ENCODE peak calls at places on chromosomes 11 and 22, in nine cellular contexts. G is cardiac muscle cell; E is heart right ventricle; Y is Peyer's patch; R is heart left ventricle; A is CD8-positive, alpha-beta T cell; Q is left lung; I is kidney epithelial cell; S is psoas muscle. W is an unnamed sample.

GRCh38 chr22:41929158-41929896 is 2.7 kb upstream of the TNFRSF13C start:
- DNase-seq in Y (peak), E (no peak), R (no peak), Q (no peak), A (no peak), G (no peak), S (no peak), I (no peak), W (no peak)

GRCh38 chr11:299951-300735 is 817 bp upstream of the IFITM5 start:
- DNase-seq in Q (no peak), G (peak), I (no peak), E (peak), A (peak), R (peak), Y (no peak), S (peak), W (no peak)

GRCh38 chr11:85941380-85941973 is 86.3 kb downstream of the CCDC83 start:
- DNase-seq in I (peak), Y (peak), A (no peak), S (peak), R (no peak), E (peak), Q (no peak), G (peak), W (no peak)

GRCh38 chr22:39209756-39210155 is 35.0 kb downstream of the PDGFB start:
- DNase-seq in E (no peak), Q (peak), Y (peak), A (no peak), S (no peak), G (no peak), R (no peak), I (no peak), W (no peak)

GRCh38 chr22:28759861-28760560 is 12.5 kb upstream of the CCDC117 start:
- DNase-seq in A (no peak), I (no peak), E (no peak), Y (no peak), G (no peak), S (no peak), R (no peak), Q (no peak), W (no peak)

GRCh38 chr11:57566035-57566504 is 1.4 kb downstream of the UBE2L6 start:
- DNase-seq in S (no peak), Q (no peak), A (no peak), I (no peak), E (no peak), Y (peak), G (peak), R (no peak), W (no peak)

GRCh38 chr11:59759900-59760299 is 4.7 kb downstream of the STX3 start:
- DNase-seq in A (no peak), E (no peak), G (no peak), Y (no peak), Q (no peak), S (no peak), R (no peak), I (no peak), W (no peak)

GRCh38 chr11:87384078-87384729 is 346.5 kb downstream of the TMEM135 start:
- DNase-seq in Q (no peak), E (no peak), I (no peak), Y (no peak), A (no peak), S (no peak), G (no peak), R (no peak), W (no peak)

GRCh38 chr11:74011360-74012071 is 2.6 kb upstream of the UCP3 start:
- DNase-seq in R (no peak), Q (no peak), S (no peak), G (no peak), I (no peak), Y (peak), E (no peak), A (no peak), W (no peak)

GRCh38 chr11:15836801-15837200 is 519.5 kb downstream of the SOX6 start:
- DNase-seq in R (no peak), A (no peak), Q (no peak), E (no peak), S (no peak), Y (no peak), G (no peak), I (no peak), W (no peak)

GRCh38 chr11:123754101-123754568 is at the start of gene OR6X1:
- DNase-seq in I (no peak), Q (no peak), Y (no peak), G (no peak), E (no peak), A (no peak), S (no peak), R (no peak), W (no peak)

DNA sequence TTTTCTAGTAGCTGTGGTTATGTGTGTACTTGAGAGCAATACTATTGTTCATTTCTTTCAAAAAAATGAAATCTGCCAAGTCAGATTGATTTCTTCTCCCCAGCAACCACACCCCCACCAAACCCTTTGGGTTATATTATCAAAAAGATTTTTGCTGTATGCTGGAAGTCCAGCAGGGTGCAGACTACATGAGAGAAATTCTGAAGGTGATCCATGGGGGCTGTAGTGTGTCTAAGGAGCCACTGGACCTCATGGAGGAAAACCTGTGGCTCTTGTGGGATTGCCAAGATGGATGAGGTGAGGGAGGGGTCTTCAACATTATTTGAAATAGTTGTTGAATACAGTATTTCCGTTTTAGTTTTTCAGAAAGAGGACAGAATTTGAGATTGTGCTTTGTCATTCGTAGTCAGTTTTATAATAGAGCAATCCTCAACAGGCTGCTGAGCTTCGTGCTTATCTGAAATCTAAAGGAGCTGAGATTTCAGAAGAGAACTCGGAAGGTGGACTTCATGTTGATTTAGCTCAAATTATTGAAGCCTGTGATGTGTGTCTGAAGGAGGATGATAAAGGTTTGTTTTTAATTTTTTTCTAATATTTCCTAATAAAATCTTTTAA is 3.1 kb downstream of the EIF3M start:
- DNase-seq in E (no peak), S (no peak), I (no peak), Q (no peak), G (peak), R (no peak), Y (no peak), A (no peak), W (no peak)
- TF ChIP-seq CTCF in E (no peak), S (no peak), I (peak), Q (no peak), G (peak), R (no peak), Y (no peak), A (no peak), W (no peak)

GRCh38 chr11:60910711-60911366 is 3.1 kb upstream of the TMEM109 start:
- DNase-seq in Y (peak), S (no peak), G (no peak), Q (no peak), E (no peak), I (no peak), R (no peak), A (no peak), W (no peak)

GRCh38 chr11:60914620-60915249 is 777 bp downstream of the TMEM109 start:
- DNase-seq in G (peak), Q (no peak), Y (peak), R (no peak), A (peak), I (no peak), E (peak), S (peak), W (no peak)

GRCh38 chr11:60913793-60914619 is at the start of gene TMEM109:
- DNase-seq in Y (peak), G (peak), I (peak), A (peak), E (peak), Q (peak), S (peak), R (peak), W (peak)

GRCh38 chr11:60912223-60912850 is 1.6 kb upstream of the TMEM109 start:
- DNase-seq in E (no peak), S (no peak), Y (no peak), I (no peak), G (no peak), A (peak), Q (no peak), R (no peak), W (no peak)

DNA sequence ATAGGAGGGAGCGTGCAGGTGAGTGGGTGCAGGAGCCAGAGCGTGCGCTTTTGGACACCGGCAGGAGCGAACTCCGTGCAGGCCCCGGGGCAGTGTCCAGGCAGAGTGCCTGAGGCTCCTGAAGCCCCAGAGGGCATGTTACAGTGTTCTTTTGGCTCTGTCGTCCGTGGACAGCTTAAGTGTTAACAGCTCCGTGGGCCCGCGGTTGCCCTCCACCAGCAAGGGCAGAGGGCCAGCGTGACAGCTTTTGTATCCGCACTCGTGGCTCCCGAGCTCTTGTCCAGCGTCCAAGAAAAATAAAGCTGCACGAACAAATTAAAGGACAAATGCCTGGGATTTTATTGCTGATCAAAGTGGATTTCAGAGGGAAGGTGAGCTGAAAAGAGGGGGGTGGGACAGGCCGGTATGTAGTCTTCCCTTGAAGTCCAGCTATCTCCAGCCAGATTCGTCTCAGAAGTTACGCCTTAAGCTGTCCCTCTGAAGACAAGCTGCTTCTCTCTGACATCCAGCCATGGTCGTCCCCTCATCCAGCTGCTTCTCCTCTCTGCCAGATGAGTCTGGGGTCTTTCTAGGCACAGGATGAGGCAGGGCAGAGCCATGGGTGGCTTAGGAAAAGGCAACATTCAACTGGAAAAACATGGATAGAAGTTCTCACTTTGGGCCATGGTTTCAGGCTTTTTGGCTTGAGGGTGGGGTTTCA is 957 bp upstream of the TMEM109 start:
- DNase-seq in R (no peak), A (no peak), I (no peak), E (no peak), Q (no peak), S (no peak), Y (peak), G (no peak), W (no peak)
- H3K4me3 ChIP-seq in R (peak), A (peak), I (no peak), E (peak), Q (peak), S (peak), Y (peak), G (no peak), W (no peak)

GRCh38 chr22:19430890-19431541 is 517 bp downstream of the HIRA start:
- DNase-seq in S (peak), A (peak), I (no peak), Q (peak), G (peak), Y (peak), E (peak), R (peak), W (no peak)

GRCh38 chr22:19434829-19435580 is 2.7 kb downstream of the MRPL40 start:
- DNase-seq in S (no peak), A (no peak), E (no peak), R (no peak), Y (no peak), Q (no peak), G (no peak), I (no peak), W (no peak)

GRCh38 chr22:19431641-19432091 is at the start of gene HIRA:
- DNase-seq in I (no peak), G (peak), Q (peak), E (peak), R (peak), Y (peak), S (peak), A (peak), W (no peak)

GRCh38 chr22:19429950-19430889 is 1.3 kb downstream of the HIRA start:
- DNase-seq in A (peak), E (peak), I (no peak), R (peak), G (peak), Y (no peak), S (peak), Q (peak), W (no peak)

DNA sequence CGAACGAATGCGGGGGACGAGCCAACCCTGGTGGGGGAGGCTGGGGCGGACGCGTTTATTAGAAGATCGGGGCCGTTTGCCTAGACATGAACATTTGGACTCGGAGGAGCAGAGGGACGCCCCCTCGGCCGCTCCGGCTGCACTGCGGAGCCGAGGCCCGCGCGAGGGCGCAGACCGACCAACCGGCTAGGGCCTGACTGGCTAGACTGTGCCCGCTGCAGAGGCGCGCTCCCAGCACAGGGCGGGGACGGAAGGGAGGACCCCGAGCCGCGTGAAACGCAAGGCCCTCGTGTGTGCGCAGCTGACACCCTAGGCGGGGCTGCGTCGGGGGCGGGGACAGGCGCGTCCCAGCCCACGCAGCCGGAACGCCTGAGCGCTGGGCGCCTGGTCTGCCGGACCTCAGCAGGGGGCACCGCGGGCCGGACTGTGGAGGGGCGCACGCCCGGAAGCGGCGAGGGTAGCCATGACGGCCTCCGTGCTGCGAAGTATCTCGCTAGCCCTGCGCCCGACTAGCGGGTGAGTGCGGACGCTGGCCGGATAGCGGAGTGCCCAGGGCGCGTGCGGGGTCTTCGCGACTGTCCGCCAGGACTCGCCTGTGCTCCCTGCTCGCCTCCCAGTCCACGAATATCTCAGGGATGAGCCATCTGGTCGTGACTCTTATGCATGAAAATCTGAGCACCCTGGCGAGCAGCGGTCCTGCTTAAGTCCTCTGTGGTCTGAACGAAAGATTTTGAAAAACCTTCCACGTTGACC is at the start of gene MRPL40:
- DNase-seq in A (peak), G (peak), Q (peak), E (peak), S (peak), Y (peak), R (peak), I (peak), W (peak)
- TF ChIP-seq CTCF in A (no peak), G (peak), Q (peak), E (no peak), S (peak), Y (no peak), R (no peak), I (no peak), W (no peak)

GRCh38 chr11:62708423-62709261 is 1.2 kb downstream of the GNG3 start:
- DNase-seq in Y (peak), R (no peak), E (no peak), I (no peak), G (no peak), Q (no peak), A (peak), S (no peak), W (no peak)

GRCh38 chr11:62706841-62707240 is 383 bp downstream of the BSCL2 start:
- DNase-seq in E (no peak), G (no peak), I (no peak), A (no peak), Q (no peak), S (no peak), Y (no peak), R (no peak), W (no peak)

GRCh38 chr11:62710001-62710345 is 2.5 kb downstream of the GNG3 start:
- DNase-seq in I (no peak), Y (peak), S (peak), G (no peak), A (peak), E (no peak), Q (no peak), R (no peak), W (no peak)

GRCh38 chr11:62707277-62707771 is at the start of the genes BSCL2 and GNG3:
- DNase-seq in I (no peak), A (no peak), E (no peak), Q (no peak), G (peak), Y (no peak), R (no peak), S (no peak), W (no peak)

GRCh38 chr11:62709262-62710000 is 2.0 kb downstream of the GNG3 start:
- DNase-seq in A (peak), I (peak), R (peak), Y (peak), Q (peak), S (peak), E (peak), G (peak), W (peak)
- H3K4me3 ChIP-seq in A (peak), I (peak), R (peak), Y (peak), Q (peak), S (peak), E (peak), G (peak), W (peak)

GRCh38 chr11:67409781-67410368 is 5.6 kb upstream of the CARNS1 start:
- DNase-seq in I (no peak), R (no peak), Q (no peak), A (no peak), S (no peak), Y (peak), G (peak), E (no peak), W (no peak)
- TF ChIP-seq CTCF in I (no peak), R (no peak), Q (no peak), A (no peak), S (no peak), Y (no peak), G (no peak), E (no peak), W (no peak)

W was measured in AG04449.